ENCODE peak calls at places on chromosomes 6 and 20, in six cellular contexts. X is upper lobe of right lung, W is WERI-Rb-1, T is GM10248, D is A549, L is epithelial cell of esophagus. M is an unnamed sample.

GRCh38 chr6:620950-621349 is 36.0 kb downstream of the HUS1B start:
- DNase-seq in W (no peak), T (no peak), L (no peak), X (no peak), D (no peak), M (no peak)

GRCh38 chr6:23003671-23004598 is 434.6 kb downstream of the HDGFL1 start:
- DNase-seq in W (peak), X (no peak), D (no peak), L (peak), T (no peak), M (peak)

GRCh38 chr20:20461526-20461925 is 93.6 kb downstream of the INSM1 start:
- DNase-seq in W (no peak), L (no peak), T (no peak), D (no peak), X (no peak), M (no peak)

GRCh38 chr20:59817406-59817805 is 116.0 kb downstream of the SYCP2 start:
- DNase-seq in X (no peak), L (no peak), W (no peak), T (no peak), D (no peak), M (peak)

GRCh38 chr20:13331536-13331935 is 110.5 kb downstream of the ISM1 start:
- DNase-seq in X (no peak), D (no peak), W (no peak), L (peak), T (no peak), M (no peak)

GRCh38 chr20:62734881-62735280 is 26.2 kb downstream of the NTSR1 start:
- DNase-seq in D (no peak), X (peak), L (no peak), T (no peak), W (no peak), M (peak)

GRCh38 chr6:32972353-32973143 is 4.2 kb downstream of the BRD2 start:
- DNase-seq in D (peak), X (peak), W (peak), T (no peak), L (no peak), M (peak)

GRCh38 chr20:19785886-19786285 is 27.8 kb downstream of the RIN2 start:
- DNase-seq in W (no peak), L (no peak), D (no peak), X (no peak), T (no peak), M (no peak)

GRCh38 chr6:125913864-125914351 is 42.7 kb upstream of the HINT3 start:
- DNase-seq in X (no peak), W (no peak), D (peak), T (no peak), L (peak), M (peak)

GRCh38 chr20:35506179-35506578 is 23.3 kb downstream of the C20orf173 start:
- DNase-seq in T (no peak), X (no peak), W (no peak), L (peak), D (no peak), M (no peak)

DNA sequence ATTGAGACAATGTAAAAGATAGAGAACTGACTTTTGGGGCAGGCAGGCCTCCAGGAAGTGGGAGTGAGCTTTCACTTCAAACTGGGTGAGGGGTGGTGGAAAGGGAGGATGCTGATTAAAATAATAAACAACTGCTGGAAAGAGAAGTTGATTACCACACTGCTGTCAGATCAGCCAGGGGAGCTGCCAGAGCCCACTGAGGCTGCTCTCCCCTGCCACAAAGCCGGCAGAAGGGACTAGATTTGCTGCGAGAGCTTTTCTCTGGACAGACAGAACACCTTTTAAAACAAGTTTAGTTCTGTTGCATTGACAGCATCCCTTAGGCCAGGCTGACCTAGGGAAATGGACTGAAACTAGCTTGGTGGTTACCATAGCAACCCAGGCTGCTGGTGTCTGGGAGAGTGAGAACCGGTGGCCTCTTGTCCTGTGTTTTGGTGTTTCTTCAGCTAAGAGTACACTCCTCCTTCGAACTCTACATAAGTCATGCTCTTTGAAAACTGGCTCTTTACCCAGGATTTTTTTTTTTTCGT is 374.1 kb downstream of the UTRN start:
- DNase-seq in D (no peak), X (no peak), L (no peak), W (no peak), T (peak), M (no peak)
- TF ChIP-seq CTCF in D (no peak), X (no peak), L (no peak), W (no peak), T (no peak), M (no peak)

DNA sequence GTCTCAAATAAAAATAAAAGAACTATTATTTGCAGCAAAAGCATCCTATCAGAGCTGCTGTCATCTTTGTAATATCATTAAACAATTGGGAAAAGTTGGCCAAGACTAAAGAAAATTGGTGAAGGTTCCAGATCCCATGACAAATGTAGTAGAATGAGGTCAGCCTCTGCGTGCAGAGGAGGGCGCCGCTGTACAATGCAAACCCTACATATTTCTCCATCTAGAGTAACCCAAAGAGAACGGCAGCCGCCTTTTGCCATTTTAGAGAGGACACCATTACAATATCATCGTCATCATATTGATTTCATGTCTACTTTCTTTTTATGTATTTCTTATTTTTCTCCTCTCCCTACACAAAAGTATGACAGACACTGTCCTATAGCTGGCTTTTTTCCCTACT is 59.5 kb downstream of the ZMYND8 start:
- DNase-seq in W (no peak), X (no peak), L (no peak), D (no peak), T (no peak), M (no peak)
- TF ChIP-seq CTCF in W (peak), X (peak), L (no peak), D (peak), T (no peak), M (no peak)

GRCh38 chr6:150967381-150967780 is 101.9 kb downstream of the MTHFD1L start:
- DNase-seq in D (no peak), X (no peak), T (no peak), W (no peak), L (no peak), M (no peak)

GRCh38 chr6:150962436-150962835 is 96.9 kb downstream of the MTHFD1L start:
- DNase-seq in L (no peak), T (no peak), D (no peak), W (no peak), X (no peak), M (no peak)

GRCh38 chr6:150967910-150968309 is 102.4 kb downstream of the MTHFD1L start:
- DNase-seq in T (no peak), W (no peak), D (no peak), X (no peak), L (no peak), M (no peak)

GRCh38 chr6:150966786-150967185 is 101.3 kb downstream of the MTHFD1L start:
- DNase-seq in W (no peak), X (no peak), L (no peak), T (no peak), D (no peak), M (no peak)

DNA sequence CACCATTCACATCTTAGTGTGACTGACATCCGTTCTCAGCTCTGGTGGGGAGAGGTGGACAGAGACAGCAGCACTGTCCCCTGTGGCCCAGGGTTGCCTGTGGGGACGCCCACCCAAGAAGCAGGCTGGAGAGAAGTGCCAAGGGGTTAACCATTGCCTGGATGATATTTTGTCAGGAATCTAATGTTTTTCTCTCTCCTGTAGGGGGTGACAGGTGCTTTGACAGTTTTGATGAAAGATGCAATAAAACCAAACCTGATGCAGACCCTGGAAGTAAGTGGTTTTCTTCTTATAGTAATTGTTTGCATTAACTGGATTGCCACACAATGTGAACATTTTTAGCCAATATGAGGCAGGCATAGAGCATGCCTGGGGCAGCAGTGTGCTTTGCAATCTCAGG is 99.3 kb downstream of the MTHFD1L start:
- DNase-seq in T (no peak), L (no peak), W (no peak), X (no peak), D (no peak), M (no peak)
- TF ChIP-seq CTCF in T (no peak), L (no peak), W (no peak), X (no peak), D (peak), M (no peak)

GRCh38 chr6:144244688-144245087 is 40.4 kb upstream of the UTRN start:
- DNase-seq in D (no peak), T (no peak), L (no peak), X (no peak), W (no peak), M (no peak)
- TF ChIP-seq CTCF in D (no peak), T (no peak), L (no peak), X (no peak), W (no peak), M (no peak)

GRCh38 chr20:5722927-5723326 is 27.3 kb upstream of the SHLD1 start:
- DNase-seq in L (no peak), D (no peak), T (no peak), X (no peak), W (no peak), M (no peak)

GRCh38 chr20:5719861-5720401 is 30.3 kb upstream of the SHLD1 start:
- DNase-seq in T (no peak), X (no peak), D (no peak), W (no peak), L (peak), M (no peak)

GRCh38 chr20:5716953-5717352 is 33.2 kb upstream of the SHLD1 start:
- DNase-seq in T (no peak), W (no peak), L (no peak), X (no peak), D (no peak), M (no peak)

GRCh38 chr20:5718896-5719595 is 31.2 kb upstream of the SHLD1 start:
- DNase-seq in L (no peak), T (no peak), D (no peak), X (no peak), W (no peak), M (no peak)

GRCh38 chr20:5720696-5721095 is 29.5 kb upstream of the SHLD1 start:
- DNase-seq in L (no peak), X (no peak), D (no peak), T (no peak), W (no peak), M (no peak)
- TF ChIP-seq CTCF in L (no peak), X (no peak), D (no peak), T (no peak), W (no peak), M (no peak)

DNA sequence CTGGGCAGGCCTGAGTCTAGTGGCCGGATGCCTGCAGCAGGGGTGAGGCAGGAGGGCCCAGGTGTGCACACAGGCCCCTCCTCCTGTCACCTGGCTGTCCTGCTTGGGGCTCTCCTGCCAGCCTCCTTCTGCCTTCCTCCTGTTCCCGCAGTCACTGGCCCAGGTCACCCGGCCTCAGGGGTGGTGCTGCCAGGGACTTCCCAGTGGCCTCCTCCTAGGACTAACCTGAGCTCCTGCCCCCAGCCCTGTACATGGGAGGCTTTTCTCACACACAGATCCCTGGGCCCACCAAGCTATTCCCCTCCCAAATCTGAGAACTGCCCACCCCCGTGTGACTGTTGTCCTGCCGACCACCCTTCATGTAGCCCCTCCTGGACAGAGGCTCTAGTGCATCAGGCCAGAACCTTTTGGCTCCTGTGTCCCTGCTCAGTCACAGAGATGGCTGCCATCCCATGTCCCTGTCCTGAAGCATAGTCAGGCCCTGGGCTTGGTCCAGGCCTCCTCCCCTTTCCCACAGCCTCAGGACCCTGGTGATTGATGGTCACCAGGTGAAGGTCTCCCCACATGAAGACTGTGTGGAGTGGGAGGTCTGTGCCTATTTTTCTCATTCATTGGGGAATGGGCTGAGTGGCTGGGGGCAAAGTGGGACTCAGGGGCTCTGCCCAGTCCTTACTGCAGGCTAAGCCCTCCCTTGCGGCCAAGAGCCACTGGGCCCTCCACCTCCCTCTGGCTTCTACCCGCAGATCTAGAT is 1.1 kb upstream of the ULBP1 start:
- DNase-seq in W (no peak), X (no peak), T (no peak), D (no peak), L (no peak), M (peak)
- TF ChIP-seq CTCF in W (no peak), X (no peak), T (no peak), D (no peak), L (no peak), M (no peak)

M was measured in lower leg skin.